ENCODE peak calls at places on chromosomes 13 and 19, in nine cellular contexts. One of them, this sample, is unnamed. For H3K27me3, the result is how much of the 10 kb centered on the place peaks cover.

GRCh38 chr13:50323440-50324070 is 308.3 kb downstream of the KCNRG start:
- DNase-seq in heart left ventricle: no peak
- DNase-seq in CD4-positive, alpha-beta T cell: no peak
- DNase-seq in hepatocyte: no peak
- DNase-seq in ascending aorta: no peak
- DNase-seq in mammary epithelial cell: peak
- DNase-seq in upper lobe of left lung: no peak
- DNase-seq in ovary: no peak
- DNase-seq in transverse colon: no peak
- DNase-seq in this sample: no peak

GRCh38 chr13:97121894-97122293 is 100.2 kb upstream of the MBNL2 start:
- DNase-seq in hepatocyte: no peak
- DNase-seq in ovary: no peak
- DNase-seq in mammary epithelial cell: peak
- DNase-seq in heart left ventricle: no peak
- DNase-seq in ascending aorta: no peak
- DNase-seq in transverse colon: no peak
- DNase-seq in upper lobe of left lung: no peak
- DNase-seq in CD4-positive, alpha-beta T cell: no peak
- DNase-seq in this sample: no peak

GRCh38 chr13:110368408-110368807 is 61.3 kb downstream of the COL4A2 start:
- DNase-seq in ovary: no peak
- DNase-seq in transverse colon: no peak
- DNase-seq in CD4-positive, alpha-beta T cell: no peak
- DNase-seq in ascending aorta: no peak
- DNase-seq in heart left ventricle: no peak
- DNase-seq in upper lobe of left lung: no peak
- DNase-seq in hepatocyte: no peak
- DNase-seq in mammary epithelial cell: no peak
- DNase-seq in this sample: no peak

GRCh38 chr19:3699741-3700241 is 477 bp downstream of the PIP5K1C start:
- DNase-seq in ovary: no peak
- DNase-seq in hepatocyte: no peak
- DNase-seq in CD4-positive, alpha-beta T cell: no peak
- DNase-seq in mammary epithelial cell: no peak
- DNase-seq in upper lobe of left lung: no peak
- DNase-seq in transverse colon: no peak
- DNase-seq in ascending aorta: no peak
- DNase-seq in heart left ventricle: no peak
- DNase-seq in this sample: no peak

GRCh38 chr13:28548468-28548867 is 53.5 kb upstream of the FLT1 start:
- DNase-seq in heart left ventricle: no peak
- DNase-seq in hepatocyte: no peak
- DNase-seq in upper lobe of left lung: no peak
- DNase-seq in CD4-positive, alpha-beta T cell: no peak
- DNase-seq in ovary: no peak
- DNase-seq in mammary epithelial cell: no peak
- DNase-seq in ascending aorta: no peak
- DNase-seq in transverse colon: no peak
- DNase-seq in this sample: no peak

GRCh38 chr19:42443944-42444398 is 1.2 kb upstream of the CXCL17 start:
- DNase-seq in transverse colon: no peak
- DNase-seq in heart left ventricle: no peak
- DNase-seq in ascending aorta: no peak
- DNase-seq in hepatocyte: peak
- DNase-seq in ovary: no peak
- DNase-seq in CD4-positive, alpha-beta T cell: no peak
- DNase-seq in upper lobe of left lung: no peak
- DNase-seq in mammary epithelial cell: no peak
- DNase-seq in this sample: no peak

GRCh38 chr19:18543814-18544475 is 572 bp upstream of the FKBP8 start:
- DNase-seq in mammary epithelial cell: peak
- DNase-seq in hepatocyte: peak
- DNase-seq in heart left ventricle: peak
- DNase-seq in CD4-positive, alpha-beta T cell: peak
- DNase-seq in ascending aorta: peak
- DNase-seq in transverse colon: peak
- DNase-seq in upper lobe of left lung: no peak
- DNase-seq in ovary: no peak
- DNase-seq in this sample: peak

GRCh38 chr19:7690779-7691258 is 10.2 kb downstream of the TRAPPC5 start:
- DNase-seq in transverse colon: no peak
- DNase-seq in mammary epithelial cell: no peak
- DNase-seq in hepatocyte: no peak
- DNase-seq in ovary: no peak
- DNase-seq in upper lobe of left lung: no peak
- DNase-seq in heart left ventricle: no peak
- DNase-seq in ascending aorta: no peak
- DNase-seq in CD4-positive, alpha-beta T cell: no peak
- DNase-seq in this sample: no peak

GRCh38 chr19:34480971-34481821 is at the start of gene WTIP:
- DNase-seq in upper lobe of left lung: peak
- DNase-seq in transverse colon: peak
- DNase-seq in heart left ventricle: peak
- DNase-seq in mammary epithelial cell: peak
- DNase-seq in ovary: peak
- DNase-seq in ascending aorta: peak
- DNase-seq in hepatocyte: peak
- DNase-seq in CD4-positive, alpha-beta T cell: no peak
- DNase-seq in this sample: peak

GRCh38 chr13:91157273-91158014 is 190.0 kb upstream of the MIR17HG start:
- DNase-seq in CD4-positive, alpha-beta T cell: no peak
- DNase-seq in ascending aorta: no peak
- DNase-seq in heart left ventricle: no peak
- DNase-seq in ovary: no peak
- DNase-seq in hepatocyte: no peak
- DNase-seq in transverse colon: no peak
- DNase-seq in upper lobe of left lung: no peak
- DNase-seq in mammary epithelial cell: no peak
- DNase-seq in this sample: no peak

GRCh38 chr13:50911051-50911690 is 1.6 kb downstream of the RNASEH2B start:
- DNase-seq in upper lobe of left lung: no peak
- DNase-seq in ascending aorta: no peak
- DNase-seq in CD4-positive, alpha-beta T cell: no peak
- DNase-seq in transverse colon: no peak
- DNase-seq in heart left ventricle: no peak
- DNase-seq in mammary epithelial cell: peak
- DNase-seq in hepatocyte: no peak
- DNase-seq in ovary: no peak
- DNase-seq in this sample: peak

GRCh38 chr19:10915511-10916091 is 12.8 kb downstream of the YIPF2 start:
- DNase-seq in hepatocyte: peak
- DNase-seq in ascending aorta: no peak
- DNase-seq in mammary epithelial cell: peak
- DNase-seq in CD4-positive, alpha-beta T cell: no peak
- DNase-seq in upper lobe of left lung: peak
- DNase-seq in ovary: no peak
- DNase-seq in transverse colon: no peak
- DNase-seq in heart left ventricle: no peak
- DNase-seq in this sample: no peak

GRCh38 chr13:105345116-105345515 is 1190.3 kb downstream of the EFNB2 start:
- DNase-seq in CD4-positive, alpha-beta T cell: no peak
- DNase-seq in hepatocyte: no peak
- DNase-seq in mammary epithelial cell: no peak
- DNase-seq in upper lobe of left lung: no peak
- DNase-seq in ovary: no peak
- DNase-seq in ascending aorta: no peak
- DNase-seq in transverse colon: no peak
- DNase-seq in heart left ventricle: no peak
- DNase-seq in this sample: no peak

GRCh38 chr13:112161441-112162301 is 94.7 kb downstream of the SOX1 start:
- DNase-seq in upper lobe of left lung: no peak
- DNase-seq in ascending aorta: no peak
- DNase-seq in CD4-positive, alpha-beta T cell: no peak
- DNase-seq in hepatocyte: no peak
- DNase-seq in transverse colon: no peak
- DNase-seq in heart left ventricle: no peak
- DNase-seq in mammary epithelial cell: no peak
- DNase-seq in ovary: no peak
- DNase-seq in this sample: no peak
- H3K27me3 ChIP-seq in upper lobe of left lung: under half
- H3K27me3 ChIP-seq in ascending aorta: under half
- H3K27me3 ChIP-seq in CD4-positive, alpha-beta T cell: under half
- H3K27me3 ChIP-seq in hepatocyte: under half
- H3K27me3 ChIP-seq in transverse colon: under half
- H3K27me3 ChIP-seq in heart left ventricle: under half
- H3K27me3 ChIP-seq in mammary epithelial cell: under half
- H3K27me3 ChIP-seq in ovary: under half
- H3K27me3 ChIP-seq in this sample: under half

DNA sequence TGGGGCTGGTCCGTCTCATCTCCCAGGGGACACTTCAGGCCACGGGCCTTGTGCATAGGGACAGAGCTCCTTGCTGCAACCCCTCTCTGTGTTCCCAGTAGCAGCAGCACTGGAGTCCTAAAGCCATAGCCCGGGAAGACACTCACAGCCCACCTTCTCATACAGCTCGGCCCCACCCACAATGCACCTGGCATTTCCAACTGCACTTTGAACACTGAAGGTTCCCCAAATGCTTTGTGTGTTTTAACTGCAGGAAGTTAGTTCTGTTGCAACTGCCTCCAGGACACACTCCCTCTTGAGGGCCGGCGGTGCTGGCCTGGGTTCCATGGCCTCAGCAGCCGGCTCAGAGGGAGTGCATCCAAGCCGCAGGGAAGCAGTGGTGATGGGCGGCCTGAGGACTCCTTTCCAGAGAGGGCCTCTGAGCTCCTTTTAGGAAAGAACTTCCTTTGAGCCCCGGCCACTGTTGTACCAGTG is 22.7 kb upstream of the TMEM255B start:
- DNase-seq in mammary epithelial cell: no peak
- DNase-seq in ascending aorta: no peak
- DNase-seq in CD4-positive, alpha-beta T cell: no peak
- DNase-seq in upper lobe of left lung: no peak
- DNase-seq in heart left ventricle: no peak
- DNase-seq in transverse colon: peak
- DNase-seq in hepatocyte: no peak
- DNase-seq in ovary: no peak
- DNase-seq in this sample: no peak
- H3K27me3 ChIP-seq in mammary epithelial cell: under half
- H3K27me3 ChIP-seq in ascending aorta: under half
- H3K27me3 ChIP-seq in CD4-positive, alpha-beta T cell: under half
- H3K27me3 ChIP-seq in upper lobe of left lung: under half
- H3K27me3 ChIP-seq in heart left ventricle: under half
- H3K27me3 ChIP-seq in transverse colon: under half
- H3K27me3 ChIP-seq in hepatocyte: under half
- H3K27me3 ChIP-seq in ovary: under half
- H3K27me3 ChIP-seq in this sample: under half

GRCh38 chr13:43574601-43575000 is 212.2 kb downstream of the ENOX1 start:
- DNase-seq in hepatocyte: no peak
- DNase-seq in heart left ventricle: no peak
- DNase-seq in ovary: no peak
- DNase-seq in upper lobe of left lung: no peak
- DNase-seq in mammary epithelial cell: no peak
- DNase-seq in CD4-positive, alpha-beta T cell: no peak
- DNase-seq in ascending aorta: no peak
- DNase-seq in transverse colon: no peak
- DNase-seq in this sample: no peak

GRCh38 chr13:43569688-43570087 is 217.1 kb downstream of the ENOX1 start:
- DNase-seq in heart left ventricle: no peak
- DNase-seq in upper lobe of left lung: no peak
- DNase-seq in CD4-positive, alpha-beta T cell: no peak
- DNase-seq in hepatocyte: peak
- DNase-seq in mammary epithelial cell: no peak
- DNase-seq in ascending aorta: no peak
- DNase-seq in transverse colon: no peak
- DNase-seq in ovary: no peak
- DNase-seq in this sample: no peak

GRCh38 chr13:43573787-43574562 is 212.8 kb downstream of the ENOX1 start:
- DNase-seq in upper lobe of left lung: no peak
- DNase-seq in heart left ventricle: no peak
- DNase-seq in transverse colon: no peak
- DNase-seq in ascending aorta: no peak
- DNase-seq in hepatocyte: no peak
- DNase-seq in CD4-positive, alpha-beta T cell: no peak
- DNase-seq in mammary epithelial cell: no peak
- DNase-seq in ovary: no peak
- DNase-seq in this sample: no peak

GRCh38 chr13:43573361-43573740 is 213.4 kb downstream of the ENOX1 start:
- DNase-seq in transverse colon: no peak
- DNase-seq in ovary: no peak
- DNase-seq in upper lobe of left lung: no peak
- DNase-seq in heart left ventricle: no peak
- DNase-seq in CD4-positive, alpha-beta T cell: no peak
- DNase-seq in hepatocyte: no peak
- DNase-seq in ascending aorta: no peak
- DNase-seq in mammary epithelial cell: peak
- DNase-seq in this sample: peak

GRCh38 chr13:43572601-43573360 is 214.0 kb downstream of the ENOX1 start:
- DNase-seq in CD4-positive, alpha-beta T cell: no peak
- DNase-seq in hepatocyte: no peak
- DNase-seq in heart left ventricle: no peak
- DNase-seq in ovary: no peak
- DNase-seq in mammary epithelial cell: peak
- DNase-seq in transverse colon: no peak
- DNase-seq in upper lobe of left lung: no peak
- DNase-seq in ascending aorta: no peak
- DNase-seq in this sample: peak
- H3K27me3 ChIP-seq in CD4-positive, alpha-beta T cell: under half
- H3K27me3 ChIP-seq in hepatocyte: under half
- H3K27me3 ChIP-seq in heart left ventricle: under half
- H3K27me3 ChIP-seq in ovary: under half
- H3K27me3 ChIP-seq in mammary epithelial cell: under half
- H3K27me3 ChIP-seq in transverse colon: under half
- H3K27me3 ChIP-seq in upper lobe of left lung: under half
- H3K27me3 ChIP-seq in ascending aorta: under half
- H3K27me3 ChIP-seq in this sample: under half

GRCh38 chr19:44749318-44749717 is 810 bp downstream of the BCL3 start:
- DNase-seq in CD4-positive, alpha-beta T cell: no peak
- DNase-seq in heart left ventricle: no peak
- DNase-seq in ovary: no peak
- DNase-seq in transverse colon: no peak
- DNase-seq in upper lobe of left lung: no peak
- DNase-seq in hepatocyte: no peak
- DNase-seq in ascending aorta: no peak
- DNase-seq in mammary epithelial cell: no peak
- DNase-seq in this sample: no peak

GRCh38 chr19:44748426-44749254 is at the start of gene BCL3:
- DNase-seq in heart left ventricle: peak
- DNase-seq in mammary epithelial cell: peak
- DNase-seq in ascending aorta: peak
- DNase-seq in upper lobe of left lung: peak
- DNase-seq in hepatocyte: peak
- DNase-seq in ovary: peak
- DNase-seq in transverse colon: peak
- DNase-seq in CD4-positive, alpha-beta T cell: peak
- DNase-seq in this sample: no peak

GRCh38 chr19:44749994-44750393 is 1.5 kb downstream of the BCL3 start:
- DNase-seq in ascending aorta: no peak
- DNase-seq in heart left ventricle: no peak
- DNase-seq in upper lobe of left lung: no peak
- DNase-seq in transverse colon: no peak
- DNase-seq in mammary epithelial cell: no peak
- DNase-seq in ovary: no peak
- DNase-seq in hepatocyte: no peak
- DNase-seq in CD4-positive, alpha-beta T cell: no peak
- DNase-seq in this sample: no peak

GRCh38 chr19:44752123-44752815 is 3.8 kb downstream of the BCL3 start:
- DNase-seq in heart left ventricle: no peak
- DNase-seq in ovary: no peak
- DNase-seq in upper lobe of left lung: no peak
- DNase-seq in mammary epithelial cell: no peak
- DNase-seq in CD4-positive, alpha-beta T cell: no peak
- DNase-seq in hepatocyte: no peak
- DNase-seq in ascending aorta: no peak
- DNase-seq in transverse colon: no peak
- DNase-seq in this sample: no peak

GRCh38 chr19:44750713-44751112 is 2.2 kb downstream of the BCL3 start:
- DNase-seq in ovary: no peak
- DNase-seq in CD4-positive, alpha-beta T cell: no peak
- DNase-seq in mammary epithelial cell: no peak
- DNase-seq in heart left ventricle: no peak
- DNase-seq in ascending aorta: no peak
- DNase-seq in upper lobe of left lung: no peak
- DNase-seq in hepatocyte: no peak
- DNase-seq in transverse colon: no peak
- DNase-seq in this sample: no peak
- H3K27me3 ChIP-seq in ovary: under half
- H3K27me3 ChIP-seq in CD4-positive, alpha-beta T cell: under half
- H3K27me3 ChIP-seq in mammary epithelial cell: under half
- H3K27me3 ChIP-seq in heart left ventricle: under half
- H3K27me3 ChIP-seq in ascending aorta: under half
- H3K27me3 ChIP-seq in upper lobe of left lung: under half
- H3K27me3 ChIP-seq in hepatocyte: under half
- H3K27me3 ChIP-seq in transverse colon: under half
- H3K27me3 ChIP-seq in this sample: under half

This sample was measured in HAP-1.